ENCODE peak calls at places on chromosomes 12 and 14, in four cellular contexts. O, M, A and U are unnamed samples. For H3K36me3, the result is how much of the 10 kb centered on the place peaks cover.

GRCh38 chr12:25794580-25794979 is 163.9 kb upstream of the RASSF8 start:
- DNase-seq in O (no peak), M (no peak), A (no peak), U (no peak)

GRCh38 chr12:109461846-109462766 is 15.0 kb downstream of the KCTD10 start:
- DNase-seq in O (peak), M (no peak), A (peak), U (no peak)

GRCh38 chr14:79101388-79101787 is 931.2 kb downstream of the NRXN3 start:
- DNase-seq in O (no peak), M (no peak), A (no peak), U (no peak)

GRCh38 chr14:96086032-96086431 is 46.9 kb downstream of the C14orf132 start:
- DNase-seq in O (no peak), M (no peak), A (no peak), U (no peak)

GRCh38 chr12:75939016-75939642 is 92.4 kb downstream of the PHLDA1 start:
- DNase-seq in O (no peak), M (no peak), A (no peak), U (no peak)

GRCh38 chr12:102702447-102703114 is 214.5 kb downstream of the PAH start:
- DNase-seq in O (no peak), M (no peak), A (peak), U (no peak)

GRCh38 chr12:63937381-63938168 is 93.1 kb downstream of the SRGAP1 start:
- DNase-seq in O (no peak), M (no peak), A (no peak), U (no peak)

GRCh38 chr12:94171595-94171930 is 23.2 kb downstream of the PLXNC1 start:
- DNase-seq in O (no peak), M (no peak), A (no peak), U (no peak)

GRCh38 chr14:50363734-50364113 is 33.0 kb downstream of the CDKL1 start:
- DNase-seq in O (no peak), M (peak), A (no peak), U (peak)

GRCh38 chr14:64654072-64654899 is 49.9 kb upstream of the PLEKHG3 start:
- DNase-seq in O (no peak), M (no peak), A (no peak), U (no peak)

GRCh38 chr14:36647827-36648753 is 13.6 kb upstream of the PAX9 start:
- DNase-seq in O (no peak), M (no peak), A (no peak), U (no peak)

GRCh38 chr12:26134540-26134939 is 9.7 kb upstream of the BHLHE41 start:
- DNase-seq in O (no peak), M (no peak), A (no peak), U (no peak)

GRCh38 chr14:99380991-99381687 is 99.5 kb downstream of the SETD3 start:
- DNase-seq in O (no peak), M (no peak), A (no peak), U (no peak)

GRCh38 chr12:90504806-90505205 is 450.2 kb downstream of the CCER1 start:
- DNase-seq in O (no peak), M (no peak), A (no peak), U (no peak)

GRCh38 chr14:91509083-91509877 is 830 bp downstream of the PPP4R3A start:
- DNase-seq in O (peak), M (peak), A (peak), U (peak)

GRCh38 chr12:11601647-11602046 is 47.8 kb upstream of the ETV6 start:
- DNase-seq in O (no peak), M (no peak), A (no peak), U (no peak)

GRCh38 chr14:89197623-89198022 is 219.4 kb downstream of the FOXN3 start:
- DNase-seq in O (no peak), M (no peak), A (no peak), U (no peak)

GRCh38 chr12:30546121-30546520 is 149.5 kb downstream of the IPO8 start:
- DNase-seq in O (no peak), M (no peak), A (no peak), U (no peak)

GRCh38 chr14:75979641-75980422 is 2.0 kb downstream of the TGFB3 start:
- DNase-seq in O (peak), M (no peak), A (peak), U (no peak)

GRCh38 chr12:94509317-94509716 is 49.6 kb upstream of the CEP83 start:
- DNase-seq in O (no peak), M (no peak), A (no peak), U (no peak)

GRCh38 chr12:93104535-93104934 is 175.4 kb upstream of the EEA1 start:
- DNase-seq in O (no peak), M (no peak), A (no peak), U (no peak)

GRCh38 chr12:54935235-54935951 is 49.2 kb downstream of the TESPA1 start:
- DNase-seq in O (no peak), M (peak), A (no peak), U (no peak)

GRCh38 chr12:34347367-34347766 is 325.1 kb downstream of the ALG10 start:
- DNase-seq in O (no peak), M (no peak), A (no peak), U (no peak)

GRCh38 chr12:117036046-117036445 is 63.2 kb downstream of the TESC start:
- DNase-seq in O (peak), M (no peak), A (no peak), U (no peak)

GRCh38 chr12:58302487-58303011 is 361.2 kb downstream of the ATP23 start:
- DNase-seq in O (no peak), M (no peak), A (no peak), U (no peak)

GRCh38 chr12:111122458-111122878 is 202.1 kb upstream of the MYL2 start:
- DNase-seq in O (no peak), M (no peak), A (no peak), U (no peak)

GRCh38 chr12:54988402-54989054 is 4.0 kb upstream of the TESPA1 start:
- DNase-seq in O (peak), M (peak), A (peak), U (no peak)

GRCh38 chr12:6372403-6373003 is 2.9 kb downstream of the SCNN1A start:
- DNase-seq in O (no peak), M (no peak), A (no peak), U (no peak)

GRCh38 chr14:24372701-24373416 is 4.9 kb downstream of the NFATC4 start:
- DNase-seq in O (peak), M (no peak), A (peak), U (no peak)

GRCh38 chr12:91813701-91814100 is 331.9 kb downstream of the BTG1 start:
- DNase-seq in O (no peak), M (no peak), A (no peak), U (no peak)

DNA sequence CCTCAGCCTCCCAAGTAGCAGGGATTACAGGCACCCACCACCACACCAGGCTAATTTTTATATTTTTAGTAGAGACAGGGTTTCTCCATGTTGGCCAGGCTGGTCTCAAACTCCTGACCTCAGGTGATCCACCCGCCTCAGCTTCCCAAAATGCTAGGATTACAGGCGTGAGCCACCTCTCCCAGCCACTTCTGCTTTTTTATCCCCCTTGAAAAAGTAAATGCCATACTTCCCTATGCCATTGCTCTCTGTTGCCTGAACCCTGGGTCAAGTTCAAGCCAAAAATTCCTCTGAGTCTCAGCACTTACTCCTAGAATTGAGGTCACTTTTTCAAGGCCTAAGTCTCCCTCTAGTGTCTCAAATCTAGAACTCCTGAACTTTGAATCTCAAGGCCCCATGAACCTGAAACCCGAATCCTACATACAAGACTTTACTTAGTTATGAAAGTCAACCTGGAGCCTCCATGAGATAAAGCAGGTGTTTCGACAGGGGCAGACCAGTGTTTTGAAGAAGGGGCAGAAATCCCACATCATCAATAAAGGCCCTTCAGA is 1.4 kb upstream of the APOBEC1 start:
- DNase-seq in O (no peak), M (no peak), A (no peak), U (no peak)
- TF ChIP-seq CTCF in O (no peak), M (peak), A (no peak), U (no peak)

GRCh38 chr12:13071305-13072280 is 27.4 kb downstream of the FAM234B start:
- DNase-seq in O (no peak), M (no peak), A (no peak), U (no peak)
- H3K36me3 ChIP-seq in O (under half), M (under half), A (half or more), U (under half)

GRCh38 chr12:132215644-132215989 is 71.4 kb downstream of the NOC4L start:
- DNase-seq in O (no peak), M (no peak), A (no peak), U (no peak)

GRCh38 chr12:132213359-132214160 is 69.3 kb downstream of the NOC4L start:
- DNase-seq in O (no peak), M (no peak), A (no peak), U (no peak)

GRCh38 chr12:132216354-132216987 is 72.2 kb downstream of the NOC4L start:
- DNase-seq in O (no peak), M (no peak), A (no peak), U (no peak)

GRCh38 chr12:132214161-132214476 is 69.9 kb downstream of the NOC4L start:
- DNase-seq in O (no peak), M (no peak), A (no peak), U (no peak)

DNA sequence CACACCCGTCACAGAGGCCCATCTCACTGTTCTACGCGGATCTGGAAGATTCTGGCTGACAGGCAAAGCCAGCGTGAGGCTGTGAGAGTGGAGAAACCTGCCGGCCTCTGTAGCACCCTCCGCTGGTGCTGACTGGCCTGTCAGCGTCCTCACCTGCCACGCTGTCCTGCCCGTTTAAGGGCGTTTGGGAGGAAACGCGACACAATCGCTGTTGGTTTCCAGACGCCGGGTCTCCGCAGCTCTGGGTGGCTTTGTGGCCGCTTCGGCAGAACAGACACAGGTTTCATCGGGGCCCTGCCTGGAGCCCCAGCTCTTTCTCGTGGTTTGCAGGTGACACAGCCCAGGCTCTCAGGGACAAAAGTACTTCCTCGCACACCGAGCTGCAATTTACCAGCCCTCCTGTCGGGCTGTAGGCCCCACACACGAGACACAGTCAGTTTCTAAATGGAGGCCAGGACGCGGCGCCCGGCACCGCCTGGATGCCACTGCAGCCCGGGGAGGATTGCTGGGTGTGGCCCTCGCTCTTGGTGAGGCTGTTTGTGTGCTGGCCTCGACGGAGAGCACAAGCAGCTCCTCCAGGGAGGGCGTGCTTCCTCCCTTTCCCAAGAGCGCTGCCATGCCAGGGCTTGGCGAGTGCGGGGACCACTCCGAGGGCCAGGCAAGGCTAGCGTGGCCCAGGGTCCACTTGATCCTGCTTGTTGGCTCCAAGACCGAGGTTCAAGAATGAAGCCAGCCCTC is 70.8 kb downstream of the NOC4L start:
- DNase-seq in O (no peak), M (no peak), A (no peak), U (no peak)
- TF ChIP-seq CTCF in O (no peak), M (no peak), A (no peak), U (no peak)

DNA sequence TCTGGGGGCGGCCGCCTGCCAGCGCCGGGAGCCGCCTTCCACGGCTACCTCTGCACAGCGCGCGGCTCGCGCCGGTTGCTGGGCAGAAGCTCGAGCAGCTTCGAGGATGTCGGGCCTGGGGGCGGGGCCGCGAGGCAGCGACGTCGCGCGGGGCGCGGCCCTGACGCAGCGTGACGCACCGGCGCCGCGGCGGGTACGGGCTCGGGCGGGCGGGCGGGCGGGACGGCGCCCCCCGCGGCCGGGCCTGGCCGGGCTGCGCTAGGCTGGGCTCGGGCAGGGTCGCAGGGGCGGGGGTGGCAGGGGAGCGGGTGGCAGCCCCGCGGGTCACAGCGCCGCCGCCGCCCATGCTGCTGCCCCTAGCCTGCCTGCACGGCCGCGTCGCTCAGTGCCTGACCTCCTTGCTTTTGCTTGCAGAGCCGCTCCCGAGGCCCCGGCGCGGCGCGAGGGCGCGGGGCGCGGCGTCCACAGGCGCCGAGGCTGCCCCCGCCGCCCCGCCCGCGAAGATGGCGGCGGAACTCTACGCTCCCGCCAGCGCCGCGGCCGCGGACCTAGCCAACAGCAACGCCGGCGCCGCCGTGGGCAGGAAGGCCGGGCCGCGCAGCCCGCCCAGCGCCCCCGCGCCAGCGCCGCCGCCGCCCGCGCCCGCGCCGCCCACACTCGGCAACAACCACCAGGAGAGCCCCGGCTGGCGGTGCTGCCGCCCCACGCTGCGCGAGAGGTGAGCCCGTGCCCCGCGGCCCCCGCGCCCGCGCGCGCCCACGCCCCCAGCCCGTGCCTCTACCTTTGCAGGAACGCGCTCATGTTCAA is at the start of gene BTBD6:
- DNase-seq in O (peak), M (peak), A (peak), U (peak)
- H3K36me3 ChIP-seq in O (under half), M (under half), A (under half), U (under half)

GRCh38 chr12:124398578-124399227 is 103.8 kb downstream of the RFLNA start:
- DNase-seq in O (peak), M (no peak), A (peak), U (no peak)
- TF ChIP-seq CTCF in O (no peak), M (no peak), A (peak), U (no peak)

GRCh38 chr14:102965282-102965681 is 42.8 kb downstream of the AMN start:
- DNase-seq in O (no peak), M (no peak), A (no peak), U (no peak)
- H3K36me3 ChIP-seq in O (under half), M (under half), A (half or more), U (under half)

DNA sequence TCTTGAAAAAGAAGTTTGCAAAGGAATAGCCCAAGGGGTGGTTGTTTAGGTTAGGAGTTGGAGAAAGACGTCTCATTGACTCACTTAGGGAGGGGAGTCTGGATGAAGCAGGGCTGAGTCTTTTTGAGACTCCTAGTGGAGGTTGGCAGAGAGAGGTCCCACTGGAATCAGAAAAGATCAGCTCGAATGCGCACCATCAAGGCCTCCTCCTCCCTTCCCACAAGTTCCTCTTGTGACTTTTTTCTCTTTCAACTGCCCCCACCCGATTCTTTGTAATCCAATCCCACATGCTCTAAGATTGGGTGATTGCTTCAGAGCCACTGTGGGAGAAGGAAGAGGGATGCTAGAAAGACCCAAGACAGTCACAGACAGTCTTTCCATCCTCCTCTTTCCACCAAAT is 2.0 kb downstream of the ARHGEF40 start:
- DNase-seq in O (no peak), M (no peak), A (no peak), U (no peak)
- TF ChIP-seq CTCF in O (no peak), M (no peak), A (no peak), U (no peak)